ENCODE peak calls at places on chromosome X, in eight cellular contexts. C, R, M, G, X, J, A and I are unnamed samples.
A peak's percentile ranks its signal among the peaks of the same experiment; 100 is the strongest.

GRCh38 chrX:123756320-123756719 is 23.5 kb upstream of the THOC2 start:
- DNase-seq in C (no peak), R (no peak), M (peak; percentile 7), G (no peak), X (peak; percentile 44), J (no peak), A (no peak), I (no peak)

GRCh38 chrX:53685711-53686110 is 808 bp downstream of the HUWE1 start:
- DNase-seq in C (no peak), R (no peak), M (no peak), G (no peak), X (no peak), J (no peak), A (no peak), I (no peak)

GRCh38 chrX:37380920-37381319 is 31.8 kb downstream of the PRRG1 start:
- DNase-seq in C (peak; percentile 63), R (no peak), M (peak; percentile 91), G (no peak), X (peak; percentile 69), J (no peak), A (no peak), I (no peak)

GRCh38 chrX:113330416-113330815 is 489.8 kb upstream of the AMOT start:
- DNase-seq in C (no peak), R (no peak), M (no peak), G (no peak), X (no peak), J (no peak), A (no peak), I (no peak)

GRCh38 chrX:40166582-40166981 is 68.8 kb upstream of the BCOR start:
- DNase-seq in C (no peak), R (no peak), M (no peak), G (no peak), X (no peak), J (no peak), A (no peak), I (no peak)

GRCh38 chrX:141176586-141177451 is at the start of gene LDOC1:
- DNase-seq in C (no peak), R (peak; percentile 78), M (peak; percentile 82), G (peak; percentile 15), X (peak; percentile 87), J (peak; percentile 82), A (peak; percentile 92), I (peak; percentile 75)

GRCh38 chrX:119755981-119756533 is 2.3 kb upstream of the SOWAHD start:
- DNase-seq in C (no peak), R (peak; percentile 11), M (no peak), G (no peak), X (no peak), J (no peak), A (no peak), I (no peak)

GRCh38 chrX:115898382-115899001 is 272.1 kb upstream of the AGTR2 start:
- DNase-seq in C (no peak), R (peak; percentile 55), M (no peak), G (no peak), X (no peak), J (peak; percentile 15), A (no peak), I (no peak)

GRCh38 chrX:122546269-122546668 is 637.8 kb upstream of the GRIA3 start:
- DNase-seq in C (no peak), R (no peak), M (no peak), G (no peak), X (no peak), J (no peak), A (no peak), I (no peak)

GRCh38 chrX:133401539-133401938 is 13.8 kb downstream of the GPC4 start:
- DNase-seq in C (no peak), R (no peak), M (no peak), G (no peak), X (peak; percentile 8), J (no peak), A (no peak), I (no peak)

GRCh38 chrX:148555101-148555500 is 54.7 kb downstream of the AFF2 start:
- DNase-seq in C (no peak), R (no peak), M (no peak), G (no peak), X (no peak), J (no peak), A (no peak), I (no peak)

DNA sequence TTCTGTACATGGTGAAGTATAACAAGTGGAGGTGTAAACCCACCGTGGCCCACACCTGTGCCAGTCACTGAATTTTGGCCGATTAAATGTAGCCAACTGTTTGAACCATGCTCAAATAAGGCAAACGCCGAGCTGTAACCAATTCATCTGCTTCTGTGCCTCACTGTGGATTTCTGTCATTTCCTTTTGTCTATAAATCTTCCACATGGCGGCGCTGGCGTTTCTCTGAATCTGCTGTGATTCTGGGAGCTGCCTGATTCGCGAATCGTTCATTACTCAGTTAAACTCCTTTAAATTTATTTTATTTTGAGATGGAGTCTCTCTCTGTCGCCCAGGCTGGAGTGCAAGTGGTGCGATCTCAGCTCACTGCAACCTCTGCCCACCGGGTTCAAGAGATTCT is 19.2 kb downstream of the SUPT20HL2 start:
- DNase-seq in C (no peak), R (no peak), M (peak; percentile 22), G (no peak), X (peak; percentile 58), J (peak; percentile 44), A (no peak), I (no peak)
- TF ChIP-seq CTCF in C (no peak), R (no peak), M (peak; percentile 12), G (no peak), X (peak; percentile 48), J (no peak), A (no peak), I (no peak)

GRCh38 chrX:38717871-38718270 is 83.4 kb upstream of the MID1IP1 start:
- DNase-seq in C (no peak), R (no peak), M (peak; percentile 4), G (no peak), X (peak; percentile 23), J (peak; percentile 3), A (no peak), I (no peak)
- TF ChIP-seq CTCF in C (peak; percentile 42), R (peak; percentile 48), M (peak; percentile 48), G (peak; percentile 14), X (peak; percentile 55), J (peak; percentile 53), A (peak; percentile 15), I (peak; percentile 33)

GRCh38 chrX:45749375-45749774 is 548.7 kb upstream of the DIPK2B start:
- DNase-seq in C (no peak), R (no peak), M (peak; percentile 43), G (no peak), X (no peak), J (no peak), A (no peak), I (no peak)
- TF ChIP-seq CTCF in C (peak; percentile 19), R (no peak), M (no peak), G (no peak), X (peak; percentile 44), J (no peak), A (peak; percentile 38), I (no peak)

DNA sequence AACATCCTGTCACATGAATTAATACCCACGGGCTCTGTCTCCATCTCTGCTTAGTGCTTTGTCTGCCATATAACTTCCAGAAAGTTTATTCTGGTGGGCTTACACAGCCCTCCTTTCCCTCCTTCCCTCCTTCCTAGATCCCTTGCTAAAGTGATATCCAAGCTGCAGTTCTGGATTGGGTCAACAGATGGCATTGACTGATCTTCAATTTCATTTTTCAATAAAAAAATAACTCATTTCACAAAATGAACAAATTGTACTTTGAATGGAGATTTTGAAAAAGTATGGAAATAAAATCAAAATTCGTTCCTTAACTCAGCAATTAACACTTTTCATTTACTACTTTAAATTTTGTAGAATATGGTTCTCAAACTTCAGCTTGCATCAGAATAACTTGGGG is 94.9 kb downstream of the NXF2 start:
- DNase-seq in C (no peak), R (no peak), M (no peak), G (no peak), X (no peak), J (no peak), A (no peak), I (no peak)
- TF ChIP-seq CTCF in C (peak; percentile 10), R (peak; percentile 28), M (no peak), G (no peak), X (no peak), J (peak; percentile 21), A (no peak), I (peak; percentile 33)

GRCh38 chrX:106415276-106415895 is 196.4 kb upstream of the RADX start:
- DNase-seq in C (no peak), R (no peak), M (peak; percentile 1), G (no peak), X (peak; percentile 18), J (peak; percentile 3), A (no peak), I (no peak)
- TF ChIP-seq CTCF in C (peak; percentile 70), R (peak; percentile 72), M (peak; percentile 7), G (no peak), X (peak; percentile 58), J (peak; percentile 50), A (peak; percentile 44), I (peak; percentile 79)

DNA sequence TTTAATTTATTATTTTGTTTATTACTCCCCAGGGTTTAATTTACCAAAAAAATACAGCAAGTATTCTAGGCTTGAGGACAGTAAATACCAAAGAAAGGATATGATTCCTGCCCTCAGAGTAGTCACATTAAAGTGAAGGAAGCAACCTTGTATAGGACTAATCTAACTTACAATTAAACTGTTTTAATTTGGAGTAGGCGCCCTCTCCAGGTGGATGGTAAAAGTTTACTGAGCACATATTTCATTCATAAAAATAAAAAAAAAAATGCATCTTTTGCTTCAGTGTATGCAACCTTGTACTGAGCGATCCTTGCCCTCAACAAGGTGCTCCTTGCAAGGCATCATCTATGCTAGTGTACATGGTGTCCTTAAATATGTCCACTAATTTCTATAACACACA is 72.0 kb upstream of the MAGEB16 start:
- DNase-seq in C (no peak), R (no peak), M (peak; percentile 3), G (no peak), X (peak; percentile 29), J (no peak), A (no peak), I (no peak)
- TF ChIP-seq CTCF in C (peak; percentile 31), R (no peak), M (no peak), G (no peak), X (peak; percentile 12), J (no peak), A (no peak), I (no peak)